ENCODE peak calls at places on chromosomes 13 and 19, in seven cellular contexts. U is left kidney; H is activated CD4-positive, alpha-beta T cell treated with anti-CD3 and anti-CD28 coated beads for 1 hour; Z is ACHN; D is fibroblast of gingiva; I is head of caudate nucleus; F is NCI-H2107. G is an unnamed sample.
A peak's percentile ranks its signal among the peaks of the same experiment; 100 is the strongest.

GRCh38 chr13:76632388-76633044 is 253.7 kb downstream of the KCTD12 start:
- DNase-seq in U (peak; percentile 68), H (no peak), Z (no peak), D (no peak), I (no peak), F (no peak), G (no peak)

GRCh38 chr13:95677564-95678386 is 836 bp downstream of the DNAJC3 start:
- DNase-seq in U (peak; percentile 52), H (no peak), Z (peak; percentile 20), D (peak; percentile 12), I (no peak), F (no peak), G (peak; percentile 2)

GRCh38 chr19:55210120-55210493 is 806 bp upstream of the PTPRH start:
- DNase-seq in U (no peak), H (no peak), Z (peak; percentile 84), D (peak; percentile 71), I (no peak), F (no peak), G (peak; percentile 91)

GRCh38 chr19:29211562-29212416 is 1.2 kb downstream of the UQCRFS1 start:
- DNase-seq in U (peak; percentile 38), H (no peak), Z (peak; percentile 17), D (peak; percentile 8), I (no peak), F (no peak), G (no peak)

GRCh38 chr19:43501661-43502418 is 2.7 kb downstream of the PHLDB3 start:
- DNase-seq in U (peak; percentile 77), H (no peak), Z (no peak), D (no peak), I (no peak), F (no peak), G (no peak)

GRCh38 chr13:110575322-110576069 is 14.0 kb upstream of the RAB20 start:
- DNase-seq in U (peak; percentile 39), H (no peak), Z (no peak), D (peak; percentile 23), I (no peak), F (no peak), G (no peak)

GRCh38 chr13:28349901-28350654 is 144.8 kb downstream of the FLT1 start:
- DNase-seq in U (peak; percentile 36), H (no peak), Z (no peak), D (no peak), I (no peak), F (no peak), G (no peak)

GRCh38 chr13:96229356-96229755 is 139.4 kb downstream of the HS6ST3 start:
- DNase-seq in U (peak; percentile 3), H (no peak), Z (peak; percentile 37), D (peak; percentile 3), I (no peak), F (no peak), G (no peak)

GRCh38 chr13:79749985-79750551 is 269.1 kb downstream of the NDFIP2 start:
- DNase-seq in U (peak; percentile 87), H (no peak), Z (peak; percentile 94), D (peak; percentile 99), I (no peak), F (no peak), G (peak; percentile 9)

GRCh38 chr19:34393629-34394028 is 10.6 kb upstream of the PDCD2L start:
- DNase-seq in U (no peak), H (no peak), Z (no peak), D (no peak), I (no peak), F (no peak), G (no peak)

GRCh38 chr13:65917731-65918130 is 1312.4 kb downstream of the PCDH9 start:
- DNase-seq in U (no peak), H (no peak), Z (no peak), D (peak; percentile 46), I (no peak), F (no peak), G (no peak)

GRCh38 chr13:54627973-54628372 is 1599.4 kb downstream of the OLFM4 start:
- DNase-seq in U (no peak), H (no peak), Z (no peak), D (no peak), I (no peak), F (no peak), G (no peak)

GRCh38 chr19:3670258-3670795 is 29.9 kb downstream of the PIP5K1C start:
- DNase-seq in U (peak; percentile 69), H (no peak), Z (no peak), D (peak; percentile 93), I (no peak), F (no peak), G (no peak)

GRCh38 chr13:30744056-30744684 is 8.8 kb downstream of the ALOX5AP start:
- DNase-seq in U (no peak), H (peak; percentile 72), Z (peak; percentile 32), D (no peak), I (no peak), F (no peak), G (peak; percentile 27)

GRCh38 chr13:21297452-21297851 is 121.0 kb downstream of the MRPL57 start:
- DNase-seq in U (no peak), H (no peak), Z (peak; percentile 19), D (no peak), I (no peak), F (no peak), G (peak; percentile 1)

GRCh38 chr13:106099765-106100164 is 435.7 kb downstream of the EFNB2 start:
- DNase-seq in U (no peak), H (no peak), Z (no peak), D (no peak), I (no peak), F (no peak), G (no peak)

GRCh38 chr19:13850910-13851753 is 25.8 kb upstream of the NANOS3 start:
- DNase-seq in U (peak; percentile 47), H (peak; percentile 66), Z (peak; percentile 94), D (peak; percentile 90), I (peak; percentile 75), F (no peak), G (peak; percentile 94)

GRCh38 chr13:43666403-43666802 is 120.4 kb downstream of the ENOX1 start:
- DNase-seq in U (no peak), H (no peak), Z (no peak), D (no peak), I (no peak), F (no peak), G (no peak)

GRCh38 chr19:42154471-42155323 is 22.5 kb upstream of the POU2F2 start:
- DNase-seq in U (no peak), H (no peak), Z (no peak), D (no peak), I (no peak), F (no peak), G (no peak)

GRCh38 chr19:3507371-3508120 is 1.4 kb downstream of the FZR1 start:
- DNase-seq in U (peak; percentile 69), H (no peak), Z (no peak), D (no peak), I (no peak), F (no peak), G (no peak)

GRCh38 chr13:100543872-100544602 is 44.6 kb downstream of the GGACT start:
- DNase-seq in U (peak; percentile 52), H (no peak), Z (peak; percentile 8), D (no peak), I (no peak), F (no peak), G (no peak)

GRCh38 chr13:102825921-102826706 is 19.7 kb upstream of the ERCC5 start:
- DNase-seq in U (no peak), H (no peak), Z (peak; percentile 88), D (peak; percentile 90), I (no peak), F (no peak), G (no peak)

GRCh38 chr19:41871573-41872383 is 5.3 kb upstream of the CD79A start:
- DNase-seq in U (no peak), H (peak; percentile 34), Z (no peak), D (no peak), I (no peak), F (no peak), G (no peak)

GRCh38 chr19:39082745-39083598 is 1.2 kb upstream of the ACP7 start:
- DNase-seq in U (peak; percentile 33), H (no peak), Z (peak; percentile 2), D (no peak), I (peak; percentile 36), F (no peak), G (no peak)

GRCh38 chr13:86932935-86933334 is 738.2 kb upstream of the SLITRK5 start:
- DNase-seq in U (peak; percentile 10), H (no peak), Z (no peak), D (no peak), I (no peak), F (no peak), G (no peak)

GRCh38 chr13:44128522-44128921 is 245.1 kb upstream of the SERP2 start:
- DNase-seq in U (no peak), H (no peak), Z (no peak), D (peak; percentile 13), I (no peak), F (no peak), G (no peak)

GRCh38 chr19:14073925-14074838 is 1.6 kb downstream of the MISP3 start:
- DNase-seq in U (peak; percentile 50), H (no peak), Z (peak; percentile 19), D (no peak), I (no peak), F (no peak), G (peak; percentile 38)

GRCh38 chr13:73740681-73741080 is 393.5 kb downstream of the KLF12 start:
- DNase-seq in U (no peak), H (no peak), Z (no peak), D (peak; percentile 63), I (no peak), F (no peak), G (no peak)

GRCh38 chr13:107582171-107582570 is 633.2 kb downstream of the LIG4 start:
- DNase-seq in U (no peak), H (no peak), Z (no peak), D (no peak), I (no peak), F (no peak), G (no peak)

GRCh38 chr19:5646703-5647102 is 23.8 kb downstream of the SAFB start:
- DNase-seq in U (no peak), H (no peak), Z (no peak), D (no peak), I (no peak), F (no peak), G (no peak)

GRCh38 chr13:35475131-35475959 is 1.1 kb downstream of the MAB21L1 start:
- DNase-seq in U (peak; percentile 78), H (no peak), Z (peak; percentile 58), D (peak; percentile 71), I (no peak), F (no peak), G (no peak)